ENCODE peak calls at places on chromosomes 2 and 18, in seven cellular contexts. E, W, M, L, O, N and S are unnamed samples.

GRCh38 chr18:2805970-2806943 is 40.5 kb upstream of the EMILIN2 start:
- DNase-seq in N (peak), L (no peak), W (peak), O (no peak), M (peak), E (no peak), S (peak)

GRCh38 chr2:70932631-70933230 is 3.0 kb upstream of the ATP6V1B1 start:
- DNase-seq in M (no peak), W (no peak), L (no peak), N (no peak), E (no peak), O (peak), S (no peak)

GRCh38 chr2:204104821-204105220 is 168.3 kb downstream of the ICOS start:
- DNase-seq in E (no peak), M (no peak), W (no peak), N (no peak), L (no peak), O (no peak), S (no peak)

GRCh38 chr2:204535356-204535755 is 9.9 kb upstream of the PARD3B start:
- DNase-seq in O (no peak), W (no peak), N (no peak), E (no peak), L (no peak), M (no peak), S (no peak)

GRCh38 chr2:30113617-30114293 is 33.1 kb upstream of the YPEL5 start:
- DNase-seq in W (peak), E (no peak), L (no peak), M (peak), N (peak), O (no peak), S (peak)

GRCh38 chr2:232538671-232539070 is 821 bp upstream of the CHRNG start:
- DNase-seq in W (no peak), E (no peak), N (no peak), M (no peak), L (no peak), O (no peak), S (no peak)

GRCh38 chr2:214808481-214808931 is 977 bp downstream of the BARD1 start:
- DNase-seq in W (peak), E (no peak), O (no peak), L (no peak), M (no peak), N (peak), S (no peak)

GRCh38 chr2:60827369-60827768 is 54.0 kb upstream of the REL start:
- DNase-seq in N (no peak), M (no peak), W (no peak), E (no peak), L (no peak), O (no peak), S (no peak)

GRCh38 chr2:128313076-128313836 is 5.4 kb downstream of the HS6ST1 start:
- DNase-seq in M (peak), E (peak), O (peak), L (no peak), W (peak), N (peak), S (peak)

GRCh38 chr2:226994775-226995174 is 158.9 kb downstream of the RHBDD1 start:
- DNase-seq in W (no peak), M (no peak), O (no peak), N (no peak), L (no peak), E (no peak), S (no peak)

GRCh38 chr2:2796207-2796606 is 465.1 kb upstream of the MYT1L start:
- DNase-seq in W (no peak), N (no peak), L (no peak), O (no peak), M (no peak), E (no peak), S (no peak)

GRCh38 chr18:5295231-5295920 is at the start of gene ZBTB14:
- DNase-seq in M (peak), N (peak), L (peak), E (peak), O (peak), W (no peak), S (peak)

GRCh38 chr2:23269747-23270146 is 115.2 kb upstream of the KLHL29 start:
- DNase-seq in L (no peak), M (no peak), E (no peak), N (peak), O (no peak), W (no peak), S (no peak)

GRCh38 chr2:101474752-101475384 is at the start of gene RFX8:
- DNase-seq in O (no peak), E (peak), M (peak), W (peak), N (peak), L (no peak), S (peak)

GRCh38 chr2:235050992-235051351 is 99.2 kb downstream of the SH3BP4 start:
- DNase-seq in M (peak), L (no peak), O (peak), W (peak), N (peak), E (no peak), S (peak)

GRCh38 chr18:49784427-49785185 is 28.7 kb downstream of the ACAA2 start:
- DNase-seq in N (peak), M (peak), E (no peak), L (no peak), W (peak), O (no peak), S (no peak)

GRCh38 chr18:57863706-57864105 is 60.6 kb upstream of the ATP8B1 start:
- DNase-seq in E (no peak), M (no peak), N (peak), O (no peak), W (peak), L (no peak), S (peak)

GRCh38 chr2:100747551-100747950 is 72.4 kb upstream of the NPAS2 start:
- DNase-seq in E (no peak), L (no peak), M (peak), W (peak), O (no peak), N (peak), S (peak)

GRCh38 chr2:26068602-26069298 is 34.9 kb downstream of the RAB10 start:
- DNase-seq in E (peak), W (peak), O (no peak), L (peak), N (peak), M (peak), S (peak)

GRCh38 chr2:82120120-82120519 is 1815.6 kb upstream of the LRRTM1 start:
- DNase-seq in L (no peak), N (no peak), E (no peak), W (no peak), O (no peak), M (no peak), S (no peak)

GRCh38 chr2:163751696-163752095 is 15.9 kb upstream of the FIGN start:
- DNase-seq in W (no peak), M (no peak), L (no peak), E (no peak), N (no peak), O (no peak), S (peak)

GRCh38 chr18:6031442-6031841 is 136.1 kb upstream of the TMEM200C start:
- DNase-seq in L (no peak), E (no peak), W (no peak), O (no peak), N (no peak), M (no peak), S (no peak)

GRCh38 chr2:32504877-32505478 is 122.9 kb upstream of the TTC27 start:
- DNase-seq in M (no peak), O (no peak), L (no peak), E (no peak), N (no peak), W (no peak), S (no peak)

GRCh38 chr2:85579266-85579935 is 2.0 kb downstream of the VAMP8 start:
- DNase-seq in M (no peak), N (no peak), L (no peak), O (no peak), W (no peak), E (no peak), S (no peak)

GRCh38 chr2:70789304-70790078 is 952 bp downstream of the FIGLA start:
- DNase-seq in E (peak), N (peak), L (peak), M (peak), O (peak), W (peak), S (peak)

GRCh38 chr2:241844066-241844728 is 14.5 kb downstream of the PDCD1 start:
- DNase-seq in E (peak), N (peak), W (peak), O (peak), L (peak), M (peak), S (no peak)

GRCh38 chr2:172811027-172811426 is 75.4 kb downstream of the RAPGEF4 start:
- DNase-seq in E (no peak), L (no peak), W (no peak), O (no peak), M (no peak), N (peak), S (no peak)

GRCh38 chr18:34329840-34330239 is 105.1 kb upstream of the NOL4 start:
- DNase-seq in E (no peak), N (no peak), O (no peak), W (no peak), L (no peak), M (no peak), S (no peak)

GRCh38 chr18:65523461-65523860 is 227.4 kb upstream of the CDH7 start:
- DNase-seq in N (no peak), L (no peak), M (no peak), E (peak), O (no peak), W (no peak), S (no peak)

GRCh38 chr2:38462121-38462634 is 85.1 kb upstream of the ATL2 start:
- DNase-seq in L (no peak), O (peak), M (peak), E (no peak), N (peak), W (peak), S (peak)

GRCh38 chr2:200540793-200541192 is 14.8 kb downstream of the SGO2 start:
- DNase-seq in E (no peak), O (no peak), W (no peak), L (no peak), M (no peak), N (no peak), S (no peak)

GRCh38 chr2:43611987-43612894 is 16.4 kb upstream of the THADA start:
- DNase-seq in E (peak), O (peak), N (peak), W (peak), L (peak), M (peak), S (peak)

GRCh38 chr18:69402219-69402989 is 1.7 kb downstream of the DOK6 start:
- DNase-seq in O (no peak), E (peak), N (peak), L (no peak), W (no peak), M (no peak), S (no peak)

GRCh38 chr2:12787891-12788783 is 71.4 kb downstream of the TRIB2 start:
- DNase-seq in O (no peak), M (peak), N (peak), L (no peak), E (no peak), W (peak), S (peak)

GRCh38 chr2:238938460-238939055 is 90.7 kb downstream of the TWIST2 start:
- DNase-seq in O (peak), E (no peak), N (peak), M (peak), L (no peak), W (peak), S (peak)

GRCh38 chr2:188811522-188811921 is 162.7 kb upstream of the COL3A1 start:
- DNase-seq in M (peak), N (peak), W (peak), O (no peak), L (no peak), E (no peak), S (peak)